ENCODE peak calls at places on chromosome 11, in four cellular contexts. L is stomach, Y is sigmoid colon, U is prostate gland. F is an unnamed sample.

GRCh38 chr11:127103586-127104388 is 103.2 kb upstream of the KIRREL3 start:
- DNase-seq in L (no peak), U (no peak), Y (no peak), F (no peak)

GRCh38 chr11:116931206-116931953 is 94.0 kb upstream of the APOA1 start:
- DNase-seq in Y (no peak), U (no peak), L (no peak), F (no peak)

GRCh38 chr11:17552392-17553248 is 5.6 kb downstream of the OTOG start:
- DNase-seq in L (no peak), U (no peak), Y (peak; percentile 46), F (no peak)

GRCh38 chr11:94130589-94131362 is 2.1 kb downstream of the PANX1 start:
- DNase-seq in L (no peak), U (no peak), Y (no peak), F (no peak)

GRCh38 chr11:75560644-75561043 is 1.4 kb upstream of the SERPINH1 start:
- DNase-seq in L (no peak), Y (no peak), U (no peak), F (no peak)

GRCh38 chr11:8207080-8208000 is 38.5 kb upstream of the RIC3 start:
- DNase-seq in L (peak; percentile 17), Y (no peak), U (no peak), F (no peak)

GRCh38 chr11:32154275-32154674 is 63.4 kb downstream of the RCN1 start:
- DNase-seq in U (no peak), L (no peak), Y (no peak), F (no peak)

GRCh38 chr11:10397226-10397987 is 57.7 kb upstream of the AMPD3 start:
- DNase-seq in Y (no peak), L (no peak), U (no peak), F (no peak)

GRCh38 chr11:128840137-128840536 is 27.0 kb downstream of the KCNJ1 start:
- DNase-seq in L (no peak), U (no peak), Y (no peak), F (no peak)

GRCh38 chr11:122046846-122047245 is 69.2 kb downstream of the BLID start:
- DNase-seq in L (no peak), U (no peak), Y (no peak), F (no peak)

GRCh38 chr11:92702771-92703170 is 266.7 kb upstream of the MTNR1B start:
- DNase-seq in U (no peak), Y (no peak), L (no peak), F (no peak)

GRCh38 chr11:2128512-2129322 is 10.5 kb downstream of the IGF2 start:
- DNase-seq in L (no peak), Y (no peak), U (no peak), F (no peak)
- TF ChIP-seq POLR2AphosphoS5 in L (no peak), Y (no peak), U (no peak), F (no peak)

DNA sequence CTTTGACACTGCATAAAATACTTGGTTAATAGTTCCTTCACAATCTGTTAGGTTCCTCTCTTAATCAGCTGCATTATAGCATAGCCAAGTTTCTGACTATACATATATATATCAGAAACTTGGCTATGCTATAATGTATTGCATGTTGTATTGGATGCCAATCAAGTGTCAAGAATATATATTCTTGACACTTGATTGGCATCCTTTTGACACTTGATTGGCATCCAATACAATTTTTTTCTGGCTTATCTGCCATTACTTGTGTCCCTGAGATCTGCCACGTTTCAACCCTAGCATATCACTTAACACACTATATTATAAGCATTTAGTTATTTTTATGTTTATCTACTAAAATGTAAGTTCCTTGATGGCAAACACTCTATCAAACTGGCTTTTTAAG is 949.7 kb upstream of the TENM4 start:
- DNase-seq in Y (no peak), U (no peak), L (no peak), F (no peak)
- TF ChIP-seq POLR2AphosphoS5 in Y (no peak), U (no peak), L (no peak), F (no peak)

GRCh38 chr11:78428773-78429172 is 11.2 kb upstream of the GAB2 start:
- DNase-seq in Y (no peak), U (no peak), L (no peak), F (no peak)
- TF ChIP-seq POLR2AphosphoS5 in Y (no peak), U (no peak), L (no peak), F (no peak)

GRCh38 chr11:64848779-64849599 is 4.5 kb upstream of the CDC42BPG start:
- DNase-seq in U (no peak), Y (no peak), L (peak; percentile 89), F (no peak)
- TF ChIP-seq POLR2AphosphoS5 in U (no peak), Y (no peak), L (peak; percentile 84), F (no peak)

DNA sequence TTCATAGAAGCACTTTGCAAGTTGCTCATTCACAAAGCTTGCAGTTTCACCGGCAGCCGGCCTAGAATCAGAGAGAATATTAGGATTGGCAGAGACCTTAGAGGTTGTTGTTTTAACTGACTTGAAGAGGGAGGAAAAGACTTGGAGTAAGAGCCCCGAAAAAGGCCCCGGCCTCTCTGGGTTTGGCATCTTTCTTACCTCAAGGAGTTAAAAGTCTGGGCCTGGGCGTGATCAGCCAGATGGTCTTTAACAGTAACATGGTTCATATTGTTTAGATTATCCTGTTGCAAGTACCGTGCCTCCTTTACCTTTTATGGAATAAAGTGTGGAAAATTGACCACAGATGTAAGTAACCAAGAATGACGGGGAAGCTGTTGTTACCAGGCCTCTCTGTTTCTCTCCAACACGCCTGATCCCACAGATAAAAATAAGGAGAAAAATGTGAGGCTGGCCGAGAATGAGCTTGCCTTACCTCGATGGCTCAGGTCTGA is 56.2 kb downstream of the PARVA start:
- DNase-seq in L (no peak), U (no peak), Y (peak; percentile 91), F (no peak)
- TF ChIP-seq POLR2AphosphoS5 in L (peak; percentile 34), U (peak; percentile 53), Y (peak; percentile 52), F (no peak)

GRCh38 chr11:65539401-65540289 is 14.8 kb downstream of the SCYL1 start:
- DNase-seq in Y (peak; percentile 70), L (peak; percentile 83), U (peak; percentile 80), F (peak; percentile 89)
- TF ChIP-seq POLR2AphosphoS5 in Y (no peak), L (no peak), U (no peak), F (no peak)

DNA sequence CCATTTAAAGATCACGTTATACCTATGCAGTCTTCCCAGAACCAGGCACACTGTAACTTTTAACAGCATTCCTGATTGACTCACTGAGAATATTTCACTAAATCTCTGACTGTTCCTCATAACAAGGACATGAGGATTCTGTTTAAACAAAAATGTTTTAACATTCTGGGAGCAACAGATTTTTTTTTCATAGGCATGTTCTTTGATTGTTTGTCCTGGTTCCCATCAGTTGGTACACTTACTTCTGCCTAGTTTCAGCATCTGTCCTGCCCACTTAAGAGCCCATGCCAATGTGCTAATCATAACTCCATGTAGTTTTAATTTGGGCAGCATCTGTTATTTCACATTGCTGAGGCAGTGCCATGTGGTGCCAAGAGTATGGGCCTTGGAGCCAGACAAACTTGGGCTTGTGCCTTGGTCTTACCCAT is 138.5 kb upstream of the CTSC start:
- DNase-seq in U (no peak), L (no peak), Y (peak; percentile 67), F (no peak)
- TF ChIP-seq POLR2AphosphoS5 in U (no peak), L (peak; percentile 51), Y (peak; percentile 91), F (no peak)

DNA sequence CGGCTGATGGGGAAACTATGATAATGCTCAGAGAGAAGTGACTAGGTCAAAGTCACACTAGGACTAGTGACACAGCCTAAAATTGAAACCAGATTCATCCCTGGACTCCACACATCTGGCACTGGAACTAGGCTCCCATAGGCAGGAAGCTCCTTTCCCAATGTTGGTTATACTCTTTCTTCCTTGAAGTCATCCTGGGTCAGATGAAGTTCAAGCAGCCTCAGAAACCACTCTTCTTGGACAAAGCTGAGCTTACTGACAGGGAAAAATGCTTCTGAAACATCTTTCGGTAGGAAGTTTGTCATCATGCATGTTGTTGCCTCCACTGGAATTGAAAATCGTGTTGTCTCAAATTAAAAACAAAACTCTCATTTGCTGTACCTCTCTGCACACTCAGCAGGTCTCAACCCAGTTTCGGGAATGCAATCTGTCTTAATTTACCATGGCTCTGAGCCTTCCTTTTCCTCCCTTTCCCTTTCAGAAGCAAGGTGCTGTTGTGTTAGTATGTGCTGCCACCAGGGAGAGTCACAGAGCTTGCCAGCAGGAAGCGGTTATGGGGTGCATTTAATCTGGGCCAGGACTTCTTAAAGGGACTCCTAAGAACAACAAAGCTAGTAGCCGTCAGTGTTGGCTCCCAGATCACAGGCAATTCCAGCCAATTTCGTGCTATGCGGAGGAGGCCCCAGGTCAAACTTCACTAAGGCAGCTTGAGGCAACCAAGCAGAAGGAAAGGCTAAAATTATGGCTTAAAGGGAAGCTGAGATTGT is 384.8 kb downstream of the TENM4 start:
- DNase-seq in L (no peak), U (no peak), Y (no peak), F (no peak)
- TF ChIP-seq POLR2AphosphoS5 in L (no peak), U (no peak), Y (no peak), F (no peak)

GRCh38 chr11:66317766-66318575 is 1.1 kb upstream of the CD248 start:
- DNase-seq in Y (peak; percentile 91), U (no peak), L (peak; percentile 36), F (no peak)
- TF ChIP-seq POLR2AphosphoS5 in Y (peak; percentile 28), U (no peak), L (peak; percentile 43), F (no peak)